ENCODE peak calls at places on chromosomes 2 and 18, in ten cellular contexts. J is NCI-H748 treated with DMSO at 0.1 percent for 48 hours, M is EH, Z is ELR, H is ureter, K is progenitor cell of endocrine pancreas, D is lower leg skin, Y is stomach, C is astrocyte, E is neural crest cell. R is an unnamed sample.

GRCh38 chr2:225337183-225337582 is 62.3 kb upstream of the NYAP2 start:
- DNase-seq in J (no peak), M (peak), Z (peak), H (no peak), K (no peak), D (no peak), Y (no peak), C (peak), E (no peak), R (no peak)

GRCh38 chr2:6986894-6987487 is 69.8 kb downstream of the RNF144A start:
- DNase-seq in J (peak), M (no peak), Z (no peak), H (no peak), K (no peak), D (no peak), Y (no peak), C (peak), E (peak), R (no peak)

GRCh38 chr2:36812196-36812595 is 115.7 kb downstream of the VIT start:
- DNase-seq in J (no peak), M (no peak), Z (peak), H (no peak), K (no peak), D (no peak), Y (no peak), C (no peak), E (no peak), R (no peak)

GRCh38 chr2:134189009-134189717 is 64.7 kb upstream of the MGAT5 start:
- DNase-seq in J (peak), M (peak), Z (peak), H (no peak), K (no peak), D (no peak), Y (peak), C (peak), E (no peak), R (no peak)

GRCh38 chr2:221465776-221466175 is 106.3 kb downstream of the EPHA4 start:
- DNase-seq in J (no peak), M (no peak), Z (no peak), H (no peak), K (no peak), D (no peak), Y (no peak), C (peak), E (no peak), R (no peak)

GRCh38 chr2:236679906-236680305 is 110.3 kb downstream of the ACKR3 start:
- DNase-seq in J (no peak), M (peak), Z (peak), H (no peak), K (no peak), D (no peak), Y (no peak), C (peak), E (no peak), R (no peak)

GRCh38 chr2:98463081-98463481 is 18.4 kb downstream of the INPP4A start:
- DNase-seq in J (no peak), M (no peak), Z (no peak), H (peak), K (no peak), D (no peak), Y (no peak), C (no peak), E (no peak), R (no peak)

GRCh38 chr2:29322011-29322410 is 206.8 kb downstream of the CLIP4 start:
- DNase-seq in J (no peak), M (peak), Z (peak), H (no peak), K (no peak), D (no peak), Y (no peak), C (peak), E (no peak), R (no peak)

GRCh38 chr2:46448111-46448510 is 31.3 kb upstream of the TMEM247 start:
- DNase-seq in J (no peak), M (no peak), Z (no peak), H (no peak), K (no peak), D (no peak), Y (no peak), C (no peak), E (no peak), R (no peak)

GRCh38 chr18:63271881-63272299 is 47.7 kb downstream of the BCL2 start:
- DNase-seq in J (peak), M (no peak), Z (no peak), H (no peak), K (no peak), D (peak), Y (no peak), C (no peak), E (no peak), R (no peak)

GRCh38 chr2:240775911-240776310 is 44.1 kb downstream of the KIF1A start:
- DNase-seq in J (no peak), M (peak), Z (no peak), H (no peak), K (no peak), D (no peak), Y (no peak), C (no peak), E (no peak), R (no peak)

GRCh38 chr18:55593888-55594287 is 5.9 kb upstream of the TCF4 start:
- DNase-seq in J (no peak), M (peak), Z (peak), H (no peak), K (no peak), D (no peak), Y (no peak), C (no peak), E (no peak), R (no peak)

GRCh38 chr2:126831234-126832005 is 67.3 kb upstream of the TEX51 start:
- DNase-seq in J (no peak), M (no peak), Z (peak), H (peak), K (no peak), D (no peak), Y (no peak), C (no peak), E (no peak), R (no peak)

GRCh38 chr2:181158453-181158852 is 178.0 kb downstream of the UBE2E3 start:
- DNase-seq in J (no peak), M (no peak), Z (peak), H (no peak), K (no peak), D (no peak), Y (no peak), C (no peak), E (no peak), R (no peak)

GRCh38 chr2:2662037-2662846 is 331.2 kb upstream of the MYT1L start:
- DNase-seq in J (peak), M (no peak), Z (no peak), H (no peak), K (no peak), D (peak), Y (peak), C (no peak), E (no peak), R (no peak)

GRCh38 chr2:70528276-70528675 is 25.4 kb downstream of the TGFA start:
- DNase-seq in J (no peak), M (no peak), Z (no peak), H (no peak), K (no peak), D (no peak), Y (no peak), C (no peak), E (no peak), R (no peak)

GRCh38 chr2:234251326-234252271 is 201.1 kb downstream of the SPP2 start:
- DNase-seq in J (no peak), M (peak), Z (peak), H (no peak), K (no peak), D (peak), Y (no peak), C (peak), E (no peak), R (peak)

GRCh38 chr2:101883860-101884259 is 107.9 kb upstream of the IL1R2 start:
- DNase-seq in J (no peak), M (peak), Z (peak), H (no peak), K (no peak), D (no peak), Y (no peak), C (peak), E (no peak), R (no peak)

GRCh38 chr18:22517356-22517755 is 99.6 kb upstream of the CTAGE1 start:
- DNase-seq in J (no peak), M (no peak), Z (no peak), H (no peak), K (no peak), D (no peak), Y (no peak), C (no peak), E (no peak), R (no peak)

GRCh38 chr2:37324786-37325624 is at the start of gene PRKD3:
- DNase-seq in J (no peak), M (peak), Z (peak), H (peak), K (peak), D (peak), Y (peak), C (peak), E (peak), R (peak)

GRCh38 chr2:172408143-172408766 is 19.1 kb upstream of the ITGA6 start:
- DNase-seq in J (peak), M (no peak), Z (no peak), H (peak), K (no peak), D (peak), Y (no peak), C (no peak), E (no peak), R (no peak)

GRCh38 chr2:106175084-106175850 is 18.8 kb downstream of the UXS1 start:
- DNase-seq in J (no peak), M (no peak), Z (no peak), H (no peak), K (no peak), D (no peak), Y (no peak), C (no peak), E (no peak), R (no peak)

GRCh38 chr2:98912957-98913915 is 22.8 kb downstream of the CRACDL start:
- DNase-seq in J (no peak), M (no peak), Z (no peak), H (no peak), K (no peak), D (no peak), Y (peak), C (peak), E (no peak), R (no peak)

GRCh38 chr18:35484034-35484433 is 13.7 kb downstream of the INO80C start:
- DNase-seq in J (no peak), M (no peak), Z (no peak), H (no peak), K (no peak), D (no peak), Y (no peak), C (no peak), E (no peak), R (no peak)

GRCh38 chr2:107712857-107713256 is 113.8 kb upstream of the RGPD4 start:
- DNase-seq in J (no peak), M (no peak), Z (peak), H (no peak), K (no peak), D (no peak), Y (no peak), C (no peak), E (no peak), R (no peak)

GRCh38 chr2:48727560-48727959 is 28.0 kb downstream of the LHCGR start:
- DNase-seq in J (no peak), M (peak), Z (peak), H (no peak), K (no peak), D (no peak), Y (no peak), C (no peak), E (no peak), R (no peak)

R was measured in tibial nerve.